ENCODE peak calls at places on chromosome 10, in ten cellular contexts. G is Panc1, L is K562, H is stomach, Z is breast epithelium, V is prostate gland, A is HCT116, U is transverse colon, B is sigmoid colon, M is upper lobe of left lung. Y is an unnamed sample.

GRCh38 chr10:45418417-45418858 is 44.4 kb downstream of the ALOX5 start:
- DNase-seq in V (no peak), M (no peak), G (no peak), B (no peak), H (no peak), U (no peak), A (no peak), Z (no peak), L (no peak), Y (peak; percentile 86)

GRCh38 chr10:100847440-100847839 is 65.3 kb upstream of the SLF2 start:
- DNase-seq in V (no peak), L (no peak), M (no peak), U (no peak), A (peak; percentile 62), Z (no peak), H (no peak), G (peak; percentile 39), B (no peak), Y (no peak)

GRCh38 chr10:61280303-61280702 is 172.9 kb downstream of the TMEM26 start:
- DNase-seq in Z (no peak), H (no peak), V (no peak), L (no peak), A (no peak), M (no peak), B (no peak), U (no peak), G (no peak), Y (no peak)

GRCh38 chr10:14554091-14554842 is 220.4 kb downstream of the FAM107B start:
- DNase-seq in H (peak; percentile 59), V (no peak), M (no peak), L (no peak), B (no peak), Z (no peak), U (peak; percentile 41), G (no peak), A (peak; percentile 27), Y (no peak)

GRCh38 chr10:31770307-31770902 is 158.2 kb downstream of the ARHGAP12 start:
- DNase-seq in M (no peak), A (no peak), V (no peak), G (no peak), B (no peak), H (peak; percentile 61), Z (no peak), L (peak; percentile 67), U (peak; percentile 55), Y (no peak)

GRCh38 chr10:68353537-68353936 is 20.8 kb upstream of the PBLD start:
- DNase-seq in Z (no peak), V (no peak), A (no peak), U (no peak), L (no peak), M (no peak), G (no peak), H (no peak), B (no peak), Y (no peak)

GRCh38 chr10:49612513-49613159 is 1.2 kb upstream of the CHAT start:
- DNase-seq in H (no peak), V (no peak), M (no peak), Z (no peak), B (peak; percentile 50), A (no peak), G (no peak), U (no peak), L (peak; percentile 67), Y (no peak)

GRCh38 chr10:60968504-60968903 is 24.5 kb upstream of the RHOBTB1 start:
- DNase-seq in B (no peak), Z (no peak), H (no peak), V (no peak), L (no peak), G (no peak), U (no peak), A (no peak), M (no peak), Y (no peak)

GRCh38 chr10:306654-307185 is 171.5 kb downstream of the ZMYND11 start:
- DNase-seq in M (no peak), G (no peak), H (no peak), B (no peak), L (no peak), A (no peak), U (no peak), V (no peak), Z (no peak), Y (no peak)

GRCh38 chr10:93872776-93873175 is 21.0 kb upstream of the SLC35G1 start:
- DNase-seq in G (no peak), Z (no peak), M (no peak), B (no peak), U (no peak), A (no peak), L (no peak), V (no peak), H (no peak), Y (no peak)

GRCh38 chr10:61179734-61180133 is 235.7 kb upstream of the RHOBTB1 start:
- DNase-seq in A (no peak), U (no peak), H (no peak), B (no peak), V (no peak), L (no peak), Z (no peak), M (no peak), G (no peak), Y (no peak)

GRCh38 chr10:70053896-70054641 is 1.4 kb downstream of the MACROH2A2 start:
- DNase-seq in B (peak; percentile 61), L (no peak), M (peak; percentile 84), A (peak; percentile 15), V (no peak), H (no peak), Z (no peak), U (peak; percentile 23), G (no peak), Y (no peak)

GRCh38 chr10:68167790-68168189 is 58.5 kb downstream of the MYPN start:
- DNase-seq in L (no peak), V (no peak), Z (no peak), B (no peak), M (no peak), A (no peak), U (no peak), H (no peak), G (no peak), Y (no peak)

GRCh38 chr10:119575506-119575905 is 21.3 kb downstream of the TIAL1 start:
- DNase-seq in G (no peak), U (no peak), A (no peak), Z (no peak), V (no peak), B (no peak), H (no peak), M (no peak), L (peak; percentile 16), Y (no peak)

GRCh38 chr10:120456143-120456625 is 843 bp upstream of the PLPP4 start:
- DNase-seq in G (no peak), L (no peak), Z (no peak), H (no peak), V (no peak), M (peak; percentile 67), B (no peak), A (no peak), U (no peak), Y (peak; percentile 49)

GRCh38 chr10:77493851-77494788 is 143.5 kb downstream of the KCNMA1 start:
- DNase-seq in V (no peak), M (no peak), U (no peak), Z (no peak), H (no peak), G (no peak), B (no peak), L (no peak), A (peak; percentile 32), Y (no peak)

GRCh38 chr10:47127188-47127587 is 172.8 kb upstream of the GDF10 start:
- DNase-seq in A (no peak), U (no peak), Z (no peak), V (no peak), B (no peak), M (no peak), H (no peak), L (no peak), G (no peak), Y (peak; percentile 40)

GRCh38 chr10:33287112-33287511 is 47.4 kb downstream of the NRP1 start:
- DNase-seq in V (no peak), M (no peak), A (no peak), U (no peak), B (no peak), L (no peak), H (no peak), Z (no peak), G (no peak), Y (no peak)

GRCh38 chr10:56823849-56824248 is 462.8 kb upstream of the ZWINT start:
- DNase-seq in A (no peak), Z (no peak), H (no peak), V (no peak), U (no peak), B (no peak), G (peak; percentile 0), L (no peak), M (no peak), Y (no peak)
- TF ChIP-seq CTCF in A (no peak), Z (no peak), H (no peak), V (no peak), U (no peak), B (no peak), G (peak; percentile 43), L (peak; percentile 40), M (no peak), Y (no peak)

GRCh38 chr10:105844653-105845052 is 1203.6 kb downstream of the SORCS3 start:
- DNase-seq in H (no peak), B (no peak), Z (no peak), G (no peak), A (no peak), U (no peak), V (no peak), M (no peak), L (no peak), Y (no peak)
- TF ChIP-seq POLR2AphosphoS5 in H (no peak), B (no peak), Z (no peak), G (no peak), A (no peak), U (no peak), V (no peak), M (no peak), L (no peak), Y (no peak)

DNA sequence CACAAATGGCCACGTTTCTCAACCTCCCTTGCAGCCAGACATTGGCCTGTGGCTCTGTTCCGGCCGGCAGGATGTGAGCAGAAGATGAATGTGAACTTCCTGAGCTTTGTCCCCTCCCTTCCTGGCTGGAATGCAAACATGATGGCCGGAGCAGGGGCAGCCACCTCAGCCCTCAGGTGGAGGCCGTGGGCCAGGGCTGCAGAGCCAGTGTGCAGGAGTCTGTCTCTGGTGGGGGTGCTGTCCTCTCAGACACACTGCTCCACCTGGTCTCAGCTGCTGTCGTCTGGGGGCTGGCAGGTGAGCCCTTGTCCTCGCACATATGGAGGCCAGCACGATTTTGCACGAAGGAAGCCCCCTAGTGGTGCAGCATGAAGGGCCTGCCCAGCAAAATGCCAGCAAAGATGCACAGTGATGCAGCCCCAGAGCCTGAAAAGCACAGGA is 25.3 kb upstream of the PWWP2B start:
- DNase-seq in U (no peak), L (no peak), B (no peak), G (no peak), Z (no peak), M (no peak), A (peak; percentile 15), V (no peak), H (no peak), Y (no peak)
- TF ChIP-seq CTCF in U (no peak), L (peak; percentile 35), B (no peak), G (no peak), Z (no peak), M (no peak), A (peak; percentile 66), V (no peak), H (no peak), Y (no peak)

DNA sequence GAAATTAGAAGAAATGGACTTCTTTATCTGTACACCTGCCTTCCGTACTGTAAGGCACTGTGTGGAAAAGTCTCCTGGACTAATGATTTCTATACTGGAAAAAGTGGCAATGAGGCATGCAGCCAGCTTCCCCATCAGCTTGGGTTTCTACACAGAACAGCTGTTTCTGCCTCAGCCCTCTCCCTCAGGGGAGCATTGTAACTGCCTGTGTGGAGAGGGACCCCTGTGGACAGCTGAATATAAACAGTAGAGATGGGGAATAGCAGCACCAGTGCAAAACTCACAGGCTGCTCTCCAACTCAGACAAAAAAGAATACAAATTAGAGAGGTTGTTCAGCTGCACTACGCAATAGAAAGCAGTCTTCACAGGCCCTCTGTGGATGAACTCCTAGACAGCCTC is 451.3 kb upstream of the MBL2 start:
- DNase-seq in A (no peak), M (no peak), H (no peak), U (no peak), Z (no peak), V (no peak), L (no peak), G (no peak), B (no peak), Y (no peak)
- TF ChIP-seq POLR2AphosphoS5 in A (no peak), M (no peak), H (no peak), U (no peak), Z (no peak), V (no peak), L (no peak), G (no peak), B (no peak), Y (no peak)

Y was measured in vagina.